ENCODE peak calls at places on chromosomes 2 and 18, in eight cellular contexts. One of them, this sample, is unnamed.

GRCh38 chr2:102606353-102606752 is 13.0 kb upstream of the SLC9A2 start:
- DNase-seq in H1: no peak
- DNase-seq in PC-3: peak; percentile 78
- DNase-seq in hepatocyte: peak; percentile 44
- DNase-seq in mammary epithelial cell: peak; percentile 96
- DNase-seq in fibroblast of lung: peak; percentile 1
- DNase-seq in K562: no peak
- DNase-seq in GM23248: peak; percentile 46
- DNase-seq in this sample: no peak

GRCh38 chr2:199440118-199440517 is 17.6 kb downstream of the SATB2 start:
- DNase-seq in GM23248: no peak
- DNase-seq in fibroblast of lung: no peak
- DNase-seq in hepatocyte: no peak
- DNase-seq in H1: no peak
- DNase-seq in K562: no peak
- DNase-seq in PC-3: no peak
- DNase-seq in mammary epithelial cell: no peak
- DNase-seq in this sample: no peak

GRCh38 chr2:129078548-129078947 is 759.9 kb upstream of the HS6ST1 start:
- DNase-seq in hepatocyte: no peak
- DNase-seq in K562: no peak
- DNase-seq in mammary epithelial cell: peak; percentile 69
- DNase-seq in fibroblast of lung: no peak
- DNase-seq in H1: no peak
- DNase-seq in PC-3: no peak
- DNase-seq in GM23248: no peak
- DNase-seq in this sample: no peak

GRCh38 chr18:79368681-79369080 is 27.0 kb upstream of the NFATC1 start:
- DNase-seq in GM23248: no peak
- DNase-seq in K562: no peak
- DNase-seq in H1: no peak
- DNase-seq in PC-3: no peak
- DNase-seq in fibroblast of lung: no peak
- DNase-seq in hepatocyte: no peak
- DNase-seq in mammary epithelial cell: no peak
- DNase-seq in this sample: no peak

GRCh38 chr18:11522992-11523391 is 86.4 kb upstream of the SLC35G4 start:
- DNase-seq in H1: no peak
- DNase-seq in K562: no peak
- DNase-seq in fibroblast of lung: peak; percentile 41
- DNase-seq in hepatocyte: no peak
- DNase-seq in GM23248: no peak
- DNase-seq in PC-3: no peak
- DNase-seq in mammary epithelial cell: no peak
- DNase-seq in this sample: no peak

GRCh38 chr18:50203801-50204604 is 9.1 kb upstream of the MYO5B start:
- DNase-seq in GM23248: peak; percentile 56
- DNase-seq in mammary epithelial cell: no peak
- DNase-seq in K562: peak; percentile 37
- DNase-seq in hepatocyte: peak; percentile 83
- DNase-seq in PC-3: peak; percentile 52
- DNase-seq in fibroblast of lung: peak; percentile 24
- DNase-seq in H1: no peak
- DNase-seq in this sample: peak; percentile 3

GRCh38 chr2:239760596-239760995 is 264.5 kb downstream of the NDUFA10 start:
- DNase-seq in PC-3: no peak
- DNase-seq in mammary epithelial cell: no peak
- DNase-seq in fibroblast of lung: no peak
- DNase-seq in H1: no peak
- DNase-seq in K562: no peak
- DNase-seq in GM23248: no peak
- DNase-seq in hepatocyte: no peak
- DNase-seq in this sample: no peak

GRCh38 chr2:146363731-146364130 is 1481.1 kb upstream of the ACVR2A start:
- DNase-seq in mammary epithelial cell: no peak
- DNase-seq in GM23248: peak; percentile 55
- DNase-seq in K562: no peak
- DNase-seq in fibroblast of lung: peak; percentile 27
- DNase-seq in PC-3: peak; percentile 13
- DNase-seq in H1: no peak
- DNase-seq in hepatocyte: no peak
- DNase-seq in this sample: peak; percentile 5

GRCh38 chr2:14855751-14856150 is 223.2 kb downstream of the LRATD1 start:
- DNase-seq in mammary epithelial cell: no peak
- DNase-seq in hepatocyte: no peak
- DNase-seq in H1: no peak
- DNase-seq in GM23248: no peak
- DNase-seq in PC-3: no peak
- DNase-seq in K562: no peak
- DNase-seq in fibroblast of lung: no peak
- DNase-seq in this sample: no peak

GRCh38 chr2:128641421-128642095 is 322.9 kb upstream of the HS6ST1 start:
- DNase-seq in hepatocyte: no peak
- DNase-seq in fibroblast of lung: no peak
- DNase-seq in K562: no peak
- DNase-seq in PC-3: no peak
- DNase-seq in GM23248: no peak
- DNase-seq in H1: no peak
- DNase-seq in mammary epithelial cell: no peak
- DNase-seq in this sample: no peak

GRCh38 chr2:32591669-32592463 is 36.0 kb upstream of the TTC27 start:
- DNase-seq in H1: no peak
- DNase-seq in GM23248: no peak
- DNase-seq in fibroblast of lung: peak; percentile 30
- DNase-seq in K562: peak; percentile 76
- DNase-seq in PC-3: peak; percentile 4
- DNase-seq in hepatocyte: no peak
- DNase-seq in mammary epithelial cell: peak; percentile 3
- DNase-seq in this sample: peak; percentile 14

GRCh38 chr2:128346811-128347558 is 28.3 kb upstream of the HS6ST1 start:
- DNase-seq in K562: no peak
- DNase-seq in hepatocyte: no peak
- DNase-seq in H1: no peak
- DNase-seq in GM23248: no peak
- DNase-seq in PC-3: no peak
- DNase-seq in fibroblast of lung: no peak
- DNase-seq in mammary epithelial cell: no peak
- DNase-seq in this sample: no peak

GRCh38 chr2:209619782-209620181 is 151.8 kb upstream of the UNC80 start:
- DNase-seq in mammary epithelial cell: no peak
- DNase-seq in PC-3: no peak
- DNase-seq in H1: no peak
- DNase-seq in hepatocyte: no peak
- DNase-seq in fibroblast of lung: no peak
- DNase-seq in GM23248: no peak
- DNase-seq in K562: no peak
- DNase-seq in this sample: no peak

GRCh38 chr2:98346259-98347236 is at the start of gene CNGA3:
- DNase-seq in GM23248: peak; percentile 57
- DNase-seq in fibroblast of lung: peak; percentile 31
- DNase-seq in mammary epithelial cell: peak; percentile 17
- DNase-seq in K562: peak; percentile 46
- DNase-seq in PC-3: no peak
- DNase-seq in H1: no peak
- DNase-seq in hepatocyte: peak; percentile 50
- DNase-seq in this sample: peak; percentile 10

GRCh38 chr2:218982312-218983262 is 2.4 kb downstream of the FEV start:
- DNase-seq in GM23248: no peak
- DNase-seq in hepatocyte: no peak
- DNase-seq in fibroblast of lung: no peak
- DNase-seq in PC-3: no peak
- DNase-seq in mammary epithelial cell: no peak
- DNase-seq in H1: no peak
- DNase-seq in K562: no peak
- DNase-seq in this sample: no peak

GRCh38 chr2:27779417-27780055 is 8.0 kb downstream of the MRPL33 start:
- DNase-seq in H1: no peak
- DNase-seq in fibroblast of lung: no peak
- DNase-seq in GM23248: peak; percentile 28
- DNase-seq in K562: no peak
- DNase-seq in hepatocyte: no peak
- DNase-seq in mammary epithelial cell: no peak
- DNase-seq in PC-3: no peak
- DNase-seq in this sample: no peak

DNA sequence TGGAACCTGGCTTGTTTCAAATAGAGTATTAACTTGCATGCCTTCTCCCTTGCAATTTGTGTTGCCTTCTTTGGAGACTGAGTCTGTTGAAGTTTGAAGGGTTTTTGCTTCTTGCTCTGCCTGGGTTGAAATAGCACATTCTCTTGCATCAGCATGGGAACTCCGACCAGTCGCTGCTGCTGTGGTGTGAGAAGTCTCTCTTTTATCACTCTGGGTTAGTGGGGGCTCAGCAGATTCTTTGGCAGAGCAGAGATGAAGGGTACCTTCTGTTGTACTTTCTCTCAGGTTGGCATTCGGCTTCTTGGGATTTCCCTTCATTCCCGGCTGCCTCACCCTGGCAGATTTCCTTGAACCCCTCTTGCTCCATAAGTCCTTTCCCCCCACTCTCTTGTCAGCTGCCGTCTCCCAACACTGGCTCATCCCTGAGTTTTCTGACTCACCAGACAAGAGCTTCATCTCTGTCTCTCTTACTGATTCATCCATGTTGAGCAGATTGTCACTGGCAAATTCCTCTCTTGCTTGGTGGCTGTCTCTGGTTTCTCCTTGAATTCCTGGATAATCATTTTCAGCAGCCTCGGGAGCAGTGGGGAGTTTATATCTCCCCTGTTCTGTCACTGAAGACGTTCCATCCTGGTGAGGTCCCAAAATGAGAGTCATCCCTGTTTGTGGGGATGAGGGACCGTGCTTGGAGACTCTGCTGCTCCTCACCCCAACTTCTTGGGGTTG is 49.9 kb downstream of the ALPK2 start:
- DNase-seq in K562: no peak
- DNase-seq in PC-3: peak; percentile 25
- DNase-seq in fibroblast of lung: peak; percentile 90
- DNase-seq in H1: no peak
- DNase-seq in mammary epithelial cell: peak; percentile 49
- DNase-seq in hepatocyte: peak; percentile 50
- DNase-seq in GM23248: peak; percentile 93
- DNase-seq in this sample: peak; percentile 86
- H3K4me2 ChIP-seq in K562: no peak overlapping the region
- H3K4me2 ChIP-seq in PC-3: no peak overlapping the region
- H3K4me2 ChIP-seq in fibroblast of lung: peak overlapping the region; percentile 60
- H3K4me2 ChIP-seq in H1: no peak overlapping the region
- H3K4me2 ChIP-seq in mammary epithelial cell: no peak overlapping the region
- H3K4me2 ChIP-seq in hepatocyte: peak overlapping the region; percentile 45
- H3K4me2 ChIP-seq in GM23248: peak overlapping the region; percentile 70
- H3K4me2 ChIP-seq in this sample: peak overlapping the region; percentile 87

GRCh38 chr2:171574149-171574795 is 52.0 kb downstream of the CYBRD1 start:
- DNase-seq in H1: peak; percentile 31
- DNase-seq in mammary epithelial cell: peak; percentile 66
- DNase-seq in hepatocyte: peak; percentile 88
- DNase-seq in fibroblast of lung: peak; percentile 59
- DNase-seq in GM23248: peak; percentile 88
- DNase-seq in K562: peak; percentile 96
- DNase-seq in PC-3: peak; percentile 84
- DNase-seq in this sample: peak; percentile 32
- H2AFZ ChIP-seq in H1: peak overlapping the region; percentile 32
- H2AFZ ChIP-seq in mammary epithelial cell: peak overlapping the region; percentile 54
- H2AFZ ChIP-seq in hepatocyte: peak overlapping the region; percentile 54
- H2AFZ ChIP-seq in fibroblast of lung: peak overlapping the region; percentile 87
- H2AFZ ChIP-seq in GM23248: peak overlapping the region; percentile 100
- H2AFZ ChIP-seq in K562: peak overlapping the region; percentile 89
- H2AFZ ChIP-seq in PC-3: peak overlapping the region; percentile 83
- H2AFZ ChIP-seq in this sample: peak overlapping the region; percentile 78

GRCh38 chr18:62590799-62591640 is 68.2 kb downstream of the ZCCHC2 start:
- DNase-seq in H1: no peak
- DNase-seq in K562: no peak
- DNase-seq in fibroblast of lung: no peak
- DNase-seq in GM23248: no peak
- DNase-seq in PC-3: no peak
- DNase-seq in hepatocyte: no peak
- DNase-seq in mammary epithelial cell: no peak
- DNase-seq in this sample: no peak

DNA sequence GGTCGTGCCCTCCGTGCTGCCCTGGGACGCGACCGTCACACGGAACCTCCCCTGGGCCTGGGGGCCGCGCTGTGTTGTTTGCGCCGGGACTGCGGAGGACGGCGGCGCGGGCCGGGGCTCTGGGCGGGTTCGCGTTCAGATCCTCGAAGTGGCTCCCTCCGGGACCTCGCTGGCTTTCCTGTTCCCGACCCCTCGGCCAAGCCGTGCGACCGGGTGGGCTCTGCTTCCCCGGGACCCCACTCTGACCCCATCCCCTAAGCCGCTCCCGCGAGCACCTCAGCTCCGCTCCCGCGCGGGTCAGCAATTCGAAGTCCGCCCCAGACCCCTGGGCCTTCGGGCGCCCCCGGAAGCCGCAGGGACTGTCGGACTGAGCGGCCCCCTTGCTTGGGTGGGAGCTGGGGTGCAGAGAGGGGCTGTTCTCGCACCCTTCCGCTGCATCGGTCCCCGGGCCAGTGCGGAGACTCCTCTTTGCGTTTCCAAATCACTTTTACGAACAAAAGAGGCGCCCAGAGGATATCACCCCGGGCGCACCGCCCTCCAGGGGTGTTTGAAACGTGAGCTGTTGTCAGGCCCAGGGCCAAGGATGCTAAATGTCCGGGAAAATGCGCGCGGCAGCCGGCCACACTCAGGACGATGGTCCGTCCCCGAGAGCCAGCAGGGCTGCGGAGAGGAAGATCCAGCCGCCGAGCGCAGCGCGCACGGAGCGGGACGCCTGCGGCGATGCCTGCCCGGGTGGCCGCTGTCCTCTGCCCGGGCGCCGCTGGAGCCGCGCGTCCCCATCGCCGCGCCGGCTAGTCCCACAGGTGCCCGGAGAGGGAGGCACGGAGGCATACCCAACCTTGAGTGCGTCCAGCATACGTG is 73.5 kb downstream of the ZCCHC2 start:
- DNase-seq in hepatocyte: peak; percentile 36
- DNase-seq in fibroblast of lung: peak; percentile 28
- DNase-seq in PC-3: no peak
- DNase-seq in mammary epithelial cell: peak; percentile 20
- DNase-seq in H1: no peak
- DNase-seq in GM23248: peak; percentile 49
- DNase-seq in K562: no peak
- DNase-seq in this sample: peak; percentile 10
- TF ChIP-seq EZH2 in hepatocyte: peak; percentile 71
- TF ChIP-seq EZH2 in fibroblast of lung: peak; percentile 67
- TF ChIP-seq EZH2 in PC-3: no peak
- TF ChIP-seq EZH2 in mammary epithelial cell: peak; percentile 33
- TF ChIP-seq EZH2 in H1: peak; percentile 83
- TF ChIP-seq EZH2 in GM23248: no peak
- TF ChIP-seq EZH2 in K562: no peak
- TF ChIP-seq EZH2 in this sample: peak; percentile 83

DNA sequence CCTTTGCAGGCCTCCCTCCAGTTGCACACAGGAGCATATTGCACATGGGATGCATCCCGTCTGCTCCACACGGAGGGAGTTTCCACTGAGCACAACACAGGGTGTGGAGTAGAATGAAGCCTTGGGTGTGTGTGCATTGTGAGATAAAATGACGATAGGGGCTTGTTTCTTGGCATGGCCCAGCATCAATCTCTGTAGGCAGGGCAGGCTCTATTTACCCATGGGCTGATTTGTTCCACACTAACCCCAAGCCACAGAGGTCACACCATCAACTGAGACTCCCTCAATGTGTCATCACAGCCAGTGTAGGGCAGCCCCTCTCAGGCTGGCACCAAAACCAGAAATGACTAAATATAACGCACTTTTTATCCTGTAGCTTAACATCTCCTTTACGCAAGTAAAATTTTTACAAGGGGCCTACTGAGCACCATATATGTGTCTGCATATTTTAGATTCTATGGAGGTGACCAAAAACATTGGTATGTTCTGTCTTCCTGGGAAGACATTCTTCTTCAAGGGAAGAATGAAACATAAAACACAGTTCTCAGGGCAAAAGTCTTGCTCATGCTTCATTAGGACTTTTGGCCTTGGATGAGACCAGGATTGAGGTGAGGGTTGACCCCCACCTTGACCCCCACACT is 2.7 kb upstream of the GKN1 start:
- DNase-seq in fibroblast of lung: peak; percentile 97
- DNase-seq in hepatocyte: no peak
- DNase-seq in H1: no peak
- DNase-seq in K562: no peak
- DNase-seq in mammary epithelial cell: peak; percentile 98
- DNase-seq in PC-3: peak; percentile 99
- DNase-seq in GM23248: peak; percentile 95
- DNase-seq in this sample: peak; percentile 96
- H3K4me2 ChIP-seq in fibroblast of lung: no peak overlapping the region
- H3K4me2 ChIP-seq in hepatocyte: no peak overlapping the region
- H3K4me2 ChIP-seq in H1: no peak overlapping the region
- H3K4me2 ChIP-seq in K562: no peak overlapping the region
- H3K4me2 ChIP-seq in mammary epithelial cell: peak overlapping the region; percentile 7
- H3K4me2 ChIP-seq in PC-3: peak overlapping the region; percentile 55
- H3K4me2 ChIP-seq in GM23248: peak overlapping the region; percentile 67
- H3K4me2 ChIP-seq in this sample: peak overlapping the region; percentile 73

This sample was measured in astrocyte.